ENCODE peak calls at places on chromosomes 2 and 18, in five cellular contexts. One of them, this sample, is unnamed.

GRCh38 chr2:196293751-196294486 is 122.5 kb upstream of the STK17B start:
- DNase-seq in AG08395: peak; percentile 85
- DNase-seq in D721Med: no peak
- DNase-seq in progenitor cell of endocrine pancreas: no peak
- DNase-seq in COR-L47: no peak
- DNase-seq in this sample: no peak

GRCh38 chr2:221156335-221156734 is 415.8 kb downstream of the EPHA4 start:
- DNase-seq in D721Med: no peak
- DNase-seq in AG08395: no peak
- DNase-seq in COR-L47: no peak
- DNase-seq in progenitor cell of endocrine pancreas: no peak
- DNase-seq in this sample: no peak

GRCh38 chr2:196214156-196214555 is 42.8 kb upstream of the STK17B start:
- DNase-seq in AG08395: no peak
- DNase-seq in COR-L47: no peak
- DNase-seq in progenitor cell of endocrine pancreas: no peak
- DNase-seq in D721Med: no peak
- DNase-seq in this sample: no peak

GRCh38 chr18:36130039-36130831 is 536 bp downstream of the ELP2 start:
- DNase-seq in D721Med: no peak
- DNase-seq in AG08395: no peak
- DNase-seq in COR-L47: no peak
- DNase-seq in progenitor cell of endocrine pancreas: no peak
- DNase-seq in this sample: no peak

GRCh38 chr2:3754280-3754679 is 50.9 kb downstream of the DCDC2C start:
- DNase-seq in D721Med: no peak
- DNase-seq in progenitor cell of endocrine pancreas: no peak
- DNase-seq in COR-L47: no peak
- DNase-seq in AG08395: no peak
- DNase-seq in this sample: no peak

GRCh38 chr2:104836837-104837236 is 17.1 kb upstream of the POU3F3 start:
- DNase-seq in COR-L47: no peak
- DNase-seq in progenitor cell of endocrine pancreas: no peak
- DNase-seq in D721Med: no peak
- DNase-seq in AG08395: no peak
- DNase-seq in this sample: no peak

GRCh38 chr2:71608441-71608840 is 155.1 kb downstream of the DYSF start:
- DNase-seq in AG08395: no peak
- DNase-seq in COR-L47: no peak
- DNase-seq in progenitor cell of endocrine pancreas: no peak
- DNase-seq in D721Med: no peak
- DNase-seq in this sample: peak; percentile 16

GRCh38 chr2:101063352-101063751 is 61.3 kb downstream of the RPL31 start:
- DNase-seq in COR-L47: no peak
- DNase-seq in D721Med: no peak
- DNase-seq in progenitor cell of endocrine pancreas: no peak
- DNase-seq in AG08395: peak; percentile 77
- DNase-seq in this sample: no peak

GRCh38 chr2:234022424-234022823 is 28.1 kb upstream of the SPP2 start:
- DNase-seq in COR-L47: no peak
- DNase-seq in progenitor cell of endocrine pancreas: no peak
- DNase-seq in D721Med: no peak
- DNase-seq in AG08395: no peak
- DNase-seq in this sample: no peak

GRCh38 chr2:176199902-176200301 is 11.4 kb downstream of the HOXD1 start:
- DNase-seq in progenitor cell of endocrine pancreas: no peak
- DNase-seq in AG08395: no peak
- DNase-seq in D721Med: no peak
- DNase-seq in COR-L47: no peak
- DNase-seq in this sample: no peak

GRCh38 chr2:180742809-180743208 is 237.6 kb upstream of the UBE2E3 start:
- DNase-seq in progenitor cell of endocrine pancreas: no peak
- DNase-seq in COR-L47: no peak
- DNase-seq in AG08395: peak; percentile 44
- DNase-seq in D721Med: no peak
- DNase-seq in this sample: no peak

GRCh38 chr2:3626118-3626816 is 31.4 kb downstream of the COLEC11 start:
- DNase-seq in AG08395: no peak
- DNase-seq in D721Med: no peak
- DNase-seq in progenitor cell of endocrine pancreas: no peak
- DNase-seq in COR-L47: no peak
- DNase-seq in this sample: no peak

This sample was measured in CD14-positive monocyte.